ENCODE peak calls at places on chromosomes 12 and 14, in seven cellular contexts. M is transverse colon, S is astrocyte of the spinal cord, U is AG09309, T is fibroblast of mammary gland, W is left ventricle myocardium inferior, V is MM.1S. C is an unnamed sample.

GRCh38 chr12:42802688-42803279 is 213.2 kb upstream of the PRICKLE1 start:
- DNase-seq in M (no peak), S (peak; percentile 24), U (no peak), T (peak; percentile 79), W (no peak), V (no peak), C (peak; percentile 64)

GRCh38 chr12:78898416-78898815 is 33.8 kb downstream of the SYT1 start:
- DNase-seq in M (no peak), S (peak; percentile 73), U (no peak), T (peak; percentile 33), W (peak; percentile 46), V (no peak), C (no peak)

GRCh38 chr12:108125073-108125472 is 4.0 kb upstream of the WSCD2 start:
- DNase-seq in M (no peak), S (no peak), U (no peak), T (no peak), W (no peak), V (no peak), C (no peak)

GRCh38 chr14:36852853-36853634 is 191.4 kb downstream of the PAX9 start:
- DNase-seq in M (no peak), S (no peak), U (peak; percentile 40), T (no peak), W (no peak), V (no peak), C (no peak)

GRCh38 chr12:93851245-93851665 is 174.1 kb downstream of the CRADD start:
- DNase-seq in M (peak; percentile 26), S (no peak), U (no peak), T (no peak), W (no peak), V (no peak), C (no peak)

GRCh38 chr14:104132981-104133380 is 5.4 kb upstream of the KIF26A start:
- DNase-seq in M (no peak), S (no peak), U (no peak), T (no peak), W (peak; percentile 11), V (no peak), C (no peak)

GRCh38 chr14:55327179-55327578 is 56.0 kb downstream of the FBXO34 start:
- DNase-seq in M (no peak), S (no peak), U (no peak), T (no peak), W (no peak), V (no peak), C (no peak)

GRCh38 chr12:23921099-23921846 is 28.2 kb downstream of the SOX5 start:
- DNase-seq in M (no peak), S (peak; percentile 30), U (no peak), T (no peak), W (no peak), V (peak; percentile 50), C (no peak)

GRCh38 chr14:105582639-105583038 is 56.3 kb downstream of the TMEM121 start:
- DNase-seq in M (peak; percentile 7), S (peak; percentile 1), U (no peak), T (no peak), W (no peak), V (peak; percentile 26), C (no peak)

GRCh38 chr12:104662203-104662602 is 205.5 kb downstream of the CHST11 start:
- DNase-seq in M (no peak), S (no peak), U (no peak), T (no peak), W (no peak), V (no peak), C (no peak)

GRCh38 chr12:115680967-115681366 is 596.5 kb downstream of the MED13L start:
- DNase-seq in M (no peak), S (no peak), U (no peak), T (no peak), W (no peak), V (no peak), C (no peak)

GRCh38 chr12:14167005-14167628 is 185.7 kb upstream of the GRIN2B start:
- DNase-seq in M (peak; percentile 46), S (peak; percentile 58), U (peak; percentile 7), T (peak; percentile 60), W (no peak), V (peak; percentile 49), C (peak; percentile 78)

GRCh38 chr14:64974563-64974962 is 2.4 kb upstream of the RAB15 start:
- DNase-seq in M (no peak), S (no peak), U (no peak), T (no peak), W (no peak), V (no peak), C (no peak)

GRCh38 chr12:62021808-62022207 is 238.4 kb upstream of the USP15 start:
- DNase-seq in M (no peak), S (no peak), U (no peak), T (no peak), W (no peak), V (no peak), C (no peak)

GRCh38 chr12:131091413-131091975 is 137.8 kb downstream of the ADGRD1 start:
- DNase-seq in M (peak; percentile 4), S (no peak), U (no peak), T (no peak), W (no peak), V (no peak), C (no peak)

GRCh38 chr14:34911209-34912150 is 36.3 kb upstream of the BAZ1A start:
- DNase-seq in M (no peak), S (peak; percentile 43), U (no peak), T (peak; percentile 45), W (no peak), V (no peak), C (no peak)

GRCh38 chr12:53575502-53576264 is 50.5 kb downstream of the ATF7 start:
- DNase-seq in M (no peak), S (peak; percentile 59), U (no peak), T (peak; percentile 90), W (no peak), V (no peak), C (peak; percentile 70)

GRCh38 chr12:94841171-94841570 is 162.3 kb downstream of the NDUFA12 start:
- DNase-seq in M (no peak), S (no peak), U (no peak), T (no peak), W (no peak), V (no peak), C (no peak)

GRCh38 chr14:77212933-77213656 is 31.5 kb downstream of the TMEM63C start:
- DNase-seq in M (peak; percentile 55), S (peak; percentile 5), U (no peak), T (peak; percentile 8), W (no peak), V (peak; percentile 11), C (peak; percentile 49)

DNA sequence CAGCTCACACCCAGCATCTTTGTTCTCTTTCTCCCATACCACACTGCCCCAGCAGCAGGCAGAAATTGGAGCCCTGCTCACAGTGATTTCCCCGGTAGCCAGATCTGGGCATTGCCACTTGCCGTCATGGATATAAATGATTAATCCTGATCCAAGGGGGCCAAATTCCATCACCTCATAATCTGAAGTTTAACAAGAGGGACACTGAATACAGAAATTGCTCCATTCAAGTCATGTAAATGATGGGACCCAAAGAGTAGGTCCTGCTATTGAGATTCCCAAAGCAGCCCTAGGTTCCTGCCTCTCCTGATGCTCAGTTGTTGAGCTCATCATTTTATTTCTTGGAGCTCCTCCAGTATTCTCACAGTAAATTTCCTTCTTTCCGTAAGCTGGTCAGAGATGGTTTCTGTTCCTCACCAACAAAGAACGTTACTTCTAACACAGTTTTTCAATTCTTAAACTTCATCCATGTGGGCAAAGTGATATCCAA is 11.7 kb downstream of the ITPR2 start:
- DNase-seq in M (no peak), S (peak; percentile 64), U (no peak), T (peak; percentile 52), W (no peak), V (no peak), C (peak; percentile 36)
- H3K4me3 ChIP-seq in M (no peak overlapping the region), S (peak overlapping the region; percentile 1), U (no peak overlapping the region), T (no peak overlapping the region), W (no peak overlapping the region), V (no peak overlapping the region), C (no peak overlapping the region)

DNA sequence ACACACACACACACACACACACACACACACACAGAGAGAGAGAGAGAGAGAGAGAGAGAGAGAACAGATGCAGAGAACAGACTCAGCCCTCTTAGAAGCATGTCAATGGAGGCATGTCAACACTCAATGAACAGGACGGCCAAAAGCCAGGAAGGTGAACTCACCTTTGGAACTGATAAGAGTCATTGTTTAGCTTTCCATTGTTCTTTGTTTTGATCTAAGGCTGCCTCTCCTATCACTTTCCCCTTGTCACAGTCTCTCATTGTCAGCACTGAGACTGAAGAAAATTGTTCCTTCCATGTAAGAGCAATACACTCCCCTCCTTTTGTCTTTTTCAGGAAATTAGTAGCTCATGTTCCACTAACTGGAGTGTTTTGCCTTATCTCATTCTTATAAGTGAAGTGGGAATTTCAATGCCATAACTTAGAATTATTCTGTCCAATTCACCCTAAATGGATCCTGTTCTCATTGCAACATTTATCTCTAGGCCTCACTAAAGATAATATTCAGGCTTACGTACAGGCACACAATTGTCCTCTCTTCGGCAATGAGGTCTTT is 218.0 kb downstream of the DUSP6 start:
- DNase-seq in M (no peak), S (no peak), U (no peak), T (no peak), W (no peak), V (no peak), C (no peak)
- TF ChIP-seq CTCF in M (no peak), S (no peak), U (no peak), T (no peak), W (no peak), V (no peak), C (no peak)

GRCh38 chr12:121822393-121823100 is 18.7 kb downstream of the SETD1B start:
- DNase-seq in M (no peak), S (no peak), U (no peak), T (no peak), W (no peak), V (no peak), C (no peak)

GRCh38 chr12:121817648-121818043 is 13.8 kb downstream of the SETD1B start:
- DNase-seq in M (no peak), S (no peak), U (no peak), T (no peak), W (no peak), V (no peak), C (no peak)

GRCh38 chr12:121816925-121817647 is 13.3 kb downstream of the SETD1B start:
- DNase-seq in M (no peak), S (no peak), U (no peak), T (no peak), W (no peak), V (no peak), C (no peak)

GRCh38 chr12:121820056-121820455 is 16.2 kb downstream of the SETD1B start:
- DNase-seq in M (no peak), S (no peak), U (no peak), T (no peak), W (no peak), V (no peak), C (no peak)

GRCh38 chr12:121819212-121819949 is 15.6 kb downstream of the SETD1B start:
- DNase-seq in M (no peak), S (no peak), U (no peak), T (no peak), W (no peak), V (no peak), C (no peak)
- H3K4me3 ChIP-seq in M (no peak overlapping the region), S (no peak overlapping the region), U (no peak overlapping the region), T (no peak overlapping the region), W (no peak overlapping the region), V (no peak overlapping the region), C (no peak overlapping the region)

DNA sequence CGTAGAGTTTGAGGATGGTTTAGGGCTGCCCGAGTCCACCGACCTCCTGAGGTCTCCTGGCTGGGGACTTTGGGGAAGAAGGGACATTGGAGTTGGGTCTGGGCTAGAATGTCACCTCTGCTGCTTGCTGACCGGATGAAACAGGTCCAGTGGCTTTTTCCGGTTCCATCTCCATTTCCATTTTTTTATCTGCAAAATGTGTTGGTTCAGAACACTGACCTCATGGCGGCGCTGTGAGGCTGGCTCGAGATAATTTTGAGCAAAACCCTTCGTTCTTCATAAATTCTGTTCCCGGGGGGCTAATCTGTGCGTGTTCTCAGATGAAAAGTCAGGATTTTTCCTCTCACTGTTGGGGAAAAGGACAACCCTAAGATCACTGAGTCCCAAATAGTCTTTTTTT is 11.7 kb upstream of the MYL2 start:
- DNase-seq in M (no peak), S (no peak), U (no peak), T (no peak), W (no peak), V (no peak), C (no peak)
- TF ChIP-seq CTCF in M (no peak), S (peak; percentile 43), U (peak; percentile 19), T (peak; percentile 42), W (peak; percentile 22), V (peak; percentile 9), C (peak; percentile 14)

C was measured in foreskin fibroblast.